ENCODE peak calls at places on chromosomes 1 and 21, in seven cellular contexts. O, A, K, E, Q, S and P are unnamed samples.

GRCh38 chr21:41506526-41507520 is 1.1 kb downstream of the TMPRSS2 start:
- DNase-seq in K (no peak), S (peak; percentile 84), A (peak; percentile 34), O (no peak), E (peak; percentile 68), Q (no peak), P (no peak)

GRCh38 chr1:226407497-226408284 is at the start of gene PARP1:
- DNase-seq in Q (peak; percentile 90), S (peak; percentile 97), A (peak; percentile 83), O (peak; percentile 98), K (peak; percentile 95), E (peak; percentile 94), P (peak; percentile 96)

GRCh38 chr1:193662030-193662429 is 475.6 kb upstream of the B3GALT2 start:
- DNase-seq in A (no peak), S (no peak), K (no peak), O (no peak), E (no peak), Q (no peak), P (no peak)

GRCh38 chr1:242731446-242731845 is 206.9 kb upstream of the PLD5 start:
- DNase-seq in Q (no peak), A (no peak), E (no peak), S (no peak), O (no peak), K (no peak), P (no peak)

GRCh38 chr1:48530727-48531351 is 58.8 kb upstream of the SPATA6 start:
- DNase-seq in S (peak; percentile 70), K (peak; percentile 19), Q (peak; percentile 64), O (peak; percentile 57), E (peak; percentile 65), A (peak; percentile 67), P (peak; percentile 70)

GRCh38 chr1:160834945-160835565 is 27.6 kb downstream of the CD244 start:
- DNase-seq in K (peak; percentile 39), S (no peak), Q (peak; percentile 66), E (no peak), O (peak; percentile 25), A (peak; percentile 60), P (peak; percentile 75)

GRCh38 chr1:64624859-64625258 is 120.0 kb upstream of the RAVER2 start:
- DNase-seq in Q (no peak), A (no peak), E (no peak), O (no peak), S (no peak), K (no peak), P (no peak)

GRCh38 chr1:37478451-37478871 is 4.1 kb downstream of the ZC3H12A start:
- DNase-seq in Q (peak; percentile 61), E (no peak), K (peak; percentile 57), S (no peak), O (no peak), A (peak; percentile 72), P (peak; percentile 46)

GRCh38 chr1:24861821-24862727 is 68.0 kb downstream of the RUNX3 start:
- DNase-seq in E (peak; percentile 69), S (peak; percentile 75), Q (no peak), K (no peak), O (no peak), A (peak; percentile 44), P (no peak)